ENCODE peak calls at places on chromosomes 6 and 20, in seven cellular contexts. One of them, this sample, is unnamed. For H3K4me1, the result is how much of the 10 kb centered on the place peaks cover.

GRCh38 chr20:674936-675452 is 608 bp downstream of the SCRT2 start:
- DNase-seq in mesendoderm: no peak
- DNase-seq in body of pancreas: no peak
- DNase-seq in heart right ventricle: no peak
- DNase-seq in tibial nerve: no peak
- DNase-seq in PC-3: no peak
- DNase-seq in H9: no peak
- DNase-seq in this sample: no peak

GRCh38 chr20:6767536-6768227 is at the start of gene BMP2:
- DNase-seq in mesendoderm: peak
- DNase-seq in body of pancreas: peak
- DNase-seq in heart right ventricle: peak
- DNase-seq in tibial nerve: peak
- DNase-seq in PC-3: peak
- DNase-seq in H9: peak
- DNase-seq in this sample: peak

GRCh38 chr6:105302617-105303128 is 100.2 kb downstream of the PREP start:
- DNase-seq in mesendoderm: peak
- DNase-seq in body of pancreas: no peak
- DNase-seq in heart right ventricle: no peak
- DNase-seq in tibial nerve: no peak
- DNase-seq in PC-3: peak
- DNase-seq in H9: peak
- DNase-seq in this sample: no peak

GRCh38 chr6:40954446-40955180 is 84.4 kb downstream of the UNC5CL start:
- DNase-seq in mesendoderm: no peak
- DNase-seq in body of pancreas: no peak
- DNase-seq in heart right ventricle: no peak
- DNase-seq in tibial nerve: no peak
- DNase-seq in PC-3: no peak
- DNase-seq in H9: no peak
- DNase-seq in this sample: no peak

GRCh38 chr6:1267057-1267732 is 44.7 kb upstream of the FOXQ1 start:
- DNase-seq in mesendoderm: no peak
- DNase-seq in body of pancreas: no peak
- DNase-seq in heart right ventricle: no peak
- DNase-seq in tibial nerve: no peak
- DNase-seq in PC-3: peak
- DNase-seq in H9: no peak
- DNase-seq in this sample: no peak

GRCh38 chr20:50546729-50547314 is 36.6 kb downstream of the PTPN1 start:
- DNase-seq in mesendoderm: no peak
- DNase-seq in body of pancreas: no peak
- DNase-seq in heart right ventricle: no peak
- DNase-seq in tibial nerve: no peak
- DNase-seq in PC-3: no peak
- DNase-seq in H9: no peak
- DNase-seq in this sample: no peak

GRCh38 chr6:3977875-3978711 is 100.8 kb downstream of the FAM217A start:
- DNase-seq in mesendoderm: peak
- DNase-seq in body of pancreas: peak
- DNase-seq in heart right ventricle: no peak
- DNase-seq in tibial nerve: peak
- DNase-seq in PC-3: peak
- DNase-seq in H9: peak
- DNase-seq in this sample: peak

GRCh38 chr20:31602779-31603441 is 2.2 kb upstream of the ID1 start:
- DNase-seq in mesendoderm: no peak
- DNase-seq in body of pancreas: no peak
- DNase-seq in heart right ventricle: no peak
- DNase-seq in tibial nerve: no peak
- DNase-seq in PC-3: peak
- DNase-seq in H9: no peak
- DNase-seq in this sample: no peak

GRCh38 chr6:147624946-147625515 is 116.5 kb downstream of the SAMD5 start:
- DNase-seq in mesendoderm: no peak
- DNase-seq in body of pancreas: no peak
- DNase-seq in heart right ventricle: no peak
- DNase-seq in tibial nerve: no peak
- DNase-seq in PC-3: no peak
- DNase-seq in H9: no peak
- DNase-seq in this sample: no peak

GRCh38 chr6:135212935-135213334 is 31.8 kb downstream of the MYB start:
- DNase-seq in mesendoderm: no peak
- DNase-seq in body of pancreas: no peak
- DNase-seq in heart right ventricle: no peak
- DNase-seq in tibial nerve: no peak
- DNase-seq in PC-3: peak
- DNase-seq in H9: no peak
- DNase-seq in this sample: no peak

GRCh38 chr6:156980515-156980914 is 203.3 kb downstream of the ARID1B start:
- DNase-seq in mesendoderm: peak
- DNase-seq in body of pancreas: no peak
- DNase-seq in heart right ventricle: no peak
- DNase-seq in tibial nerve: no peak
- DNase-seq in PC-3: peak
- DNase-seq in H9: peak
- DNase-seq in this sample: no peak

GRCh38 chr6:161482517-161482903 is 208.6 kb upstream of the AGPAT4 start:
- DNase-seq in mesendoderm: no peak
- DNase-seq in body of pancreas: no peak
- DNase-seq in heart right ventricle: no peak
- DNase-seq in tibial nerve: peak
- DNase-seq in PC-3: no peak
- DNase-seq in H9: no peak
- DNase-seq in this sample: no peak

GRCh38 chr6:30156262-30156599 is 4.8 kb downstream of the TRIM10 start:
- DNase-seq in mesendoderm: no peak
- DNase-seq in body of pancreas: peak
- DNase-seq in heart right ventricle: no peak
- DNase-seq in tibial nerve: peak
- DNase-seq in PC-3: peak
- DNase-seq in H9: no peak
- DNase-seq in this sample: peak

GRCh38 chr6:113385020-113385431 is 472.1 kb upstream of the MARCKS start:
- DNase-seq in mesendoderm: no peak
- DNase-seq in body of pancreas: no peak
- DNase-seq in heart right ventricle: no peak
- DNase-seq in tibial nerve: no peak
- DNase-seq in PC-3: peak
- DNase-seq in H9: no peak
- DNase-seq in this sample: no peak

GRCh38 chr20:18496740-18497592 is at the start of gene RBBP9:
- DNase-seq in mesendoderm: peak
- DNase-seq in body of pancreas: peak
- DNase-seq in heart right ventricle: peak
- DNase-seq in tibial nerve: peak
- DNase-seq in PC-3: peak
- DNase-seq in H9: peak
- DNase-seq in this sample: peak

GRCh38 chr6:19578489-19578888 is 258.7 kb upstream of the ID4 start:
- DNase-seq in mesendoderm: no peak
- DNase-seq in body of pancreas: no peak
- DNase-seq in heart right ventricle: no peak
- DNase-seq in tibial nerve: no peak
- DNase-seq in PC-3: no peak
- DNase-seq in H9: no peak
- DNase-seq in this sample: no peak

GRCh38 chr20:19463597-19463996 is 251.2 kb downstream of the SLC24A3 start:
- DNase-seq in mesendoderm: peak
- DNase-seq in body of pancreas: no peak
- DNase-seq in heart right ventricle: no peak
- DNase-seq in tibial nerve: no peak
- DNase-seq in PC-3: no peak
- DNase-seq in H9: peak
- DNase-seq in this sample: no peak

GRCh38 chr6:139426795-139427194 is 52.3 kb upstream of the CITED2 start:
- DNase-seq in mesendoderm: no peak
- DNase-seq in body of pancreas: no peak
- DNase-seq in heart right ventricle: no peak
- DNase-seq in tibial nerve: no peak
- DNase-seq in PC-3: no peak
- DNase-seq in H9: no peak
- DNase-seq in this sample: no peak

GRCh38 chr6:149330133-149330532 is 12.6 kb downstream of the TAB2 start:
- DNase-seq in mesendoderm: no peak
- DNase-seq in body of pancreas: no peak
- DNase-seq in heart right ventricle: no peak
- DNase-seq in tibial nerve: no peak
- DNase-seq in PC-3: no peak
- DNase-seq in H9: no peak
- DNase-seq in this sample: no peak

GRCh38 chr6:149332602-149333311 is 15.2 kb downstream of the TAB2 start:
- DNase-seq in mesendoderm: no peak
- DNase-seq in body of pancreas: no peak
- DNase-seq in heart right ventricle: no peak
- DNase-seq in tibial nerve: no peak
- DNase-seq in PC-3: peak
- DNase-seq in H9: no peak
- DNase-seq in this sample: no peak

GRCh38 chr6:149334201-149334600 is 16.7 kb downstream of the TAB2 start:
- DNase-seq in mesendoderm: no peak
- DNase-seq in body of pancreas: no peak
- DNase-seq in heart right ventricle: no peak
- DNase-seq in tibial nerve: no peak
- DNase-seq in PC-3: peak
- DNase-seq in H9: no peak
- DNase-seq in this sample: no peak

GRCh38 chr6:149331043-149331807 is 13.7 kb downstream of the TAB2 start:
- DNase-seq in mesendoderm: no peak
- DNase-seq in body of pancreas: no peak
- DNase-seq in heart right ventricle: no peak
- DNase-seq in tibial nerve: no peak
- DNase-seq in PC-3: no peak
- DNase-seq in H9: no peak
- DNase-seq in this sample: no peak

GRCh38 chr6:149331871-149332270 is 14.4 kb downstream of the TAB2 start:
- DNase-seq in mesendoderm: no peak
- DNase-seq in body of pancreas: no peak
- DNase-seq in heart right ventricle: no peak
- DNase-seq in tibial nerve: no peak
- DNase-seq in PC-3: peak
- DNase-seq in H9: no peak
- DNase-seq in this sample: no peak
- H3K4me1 ChIP-seq in mesendoderm: under half
- H3K4me1 ChIP-seq in body of pancreas: half or more
- H3K4me1 ChIP-seq in heart right ventricle: half or more
- H3K4me1 ChIP-seq in tibial nerve: under half
- H3K4me1 ChIP-seq in PC-3: half or more
- H3K4me1 ChIP-seq in H9: under half
- H3K4me1 ChIP-seq in this sample: half or more

DNA sequence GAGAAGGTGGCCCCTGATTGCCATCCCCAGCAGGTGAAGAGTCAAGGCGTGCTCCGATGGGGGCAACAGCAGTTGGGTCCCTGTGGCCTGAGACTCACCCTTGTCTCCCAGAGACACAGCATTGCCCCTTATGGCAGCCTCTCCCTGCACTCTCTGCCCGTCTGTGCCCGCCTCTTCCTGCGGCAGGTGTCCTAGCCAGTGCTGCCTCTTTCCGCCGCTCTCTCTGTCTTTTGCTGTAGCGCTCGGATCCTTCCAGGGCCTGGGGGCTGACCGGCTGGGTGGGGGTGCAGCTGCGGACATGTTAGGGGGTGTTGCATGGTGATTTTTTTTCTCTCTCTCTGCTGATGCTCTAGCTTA is 11.5 kb downstream of the VEGFA start:
- DNase-seq in mesendoderm: no peak
- DNase-seq in body of pancreas: no peak
- DNase-seq in heart right ventricle: no peak
- DNase-seq in tibial nerve: no peak
- DNase-seq in PC-3: no peak
- DNase-seq in H9: no peak
- DNase-seq in this sample: no peak
- H3K4me1 ChIP-seq in mesendoderm: under half
- H3K4me1 ChIP-seq in body of pancreas: half or more
- H3K4me1 ChIP-seq in heart right ventricle: half or more
- H3K4me1 ChIP-seq in tibial nerve: under half
- H3K4me1 ChIP-seq in PC-3: under half
- H3K4me1 ChIP-seq in H9: under half
- H3K4me1 ChIP-seq in this sample: half or more

DNA sequence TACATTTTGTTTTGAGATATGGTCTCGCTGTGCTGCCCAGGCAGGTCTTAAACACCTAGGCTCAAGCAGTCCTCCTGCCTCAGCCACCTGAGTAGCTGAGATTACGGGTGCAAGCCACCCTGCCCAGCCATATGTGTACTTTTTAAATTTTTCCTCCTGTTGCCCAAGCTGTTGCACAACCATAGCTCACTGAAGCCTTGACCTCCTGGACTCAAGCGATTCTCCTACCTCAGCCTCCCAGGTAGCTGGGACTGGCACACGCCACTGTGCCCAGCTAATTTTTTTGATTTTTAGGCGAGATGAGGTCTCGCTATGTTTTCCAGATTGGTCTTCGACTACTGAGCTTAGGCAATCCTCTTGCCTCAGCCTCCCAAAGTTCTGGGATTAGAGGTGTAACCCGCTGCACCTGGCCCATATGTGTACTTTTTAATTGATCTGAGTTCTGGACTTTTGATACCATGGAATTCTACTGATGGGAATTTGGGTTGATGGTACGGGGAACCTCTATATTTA is 44.9 kb downstream of the ITCH start:
- DNase-seq in mesendoderm: no peak
- DNase-seq in body of pancreas: no peak
- DNase-seq in heart right ventricle: no peak
- DNase-seq in tibial nerve: no peak
- DNase-seq in PC-3: no peak
- DNase-seq in H9: no peak
- DNase-seq in this sample: no peak
- H3K4me1 ChIP-seq in mesendoderm: under half
- H3K4me1 ChIP-seq in body of pancreas: under half
- H3K4me1 ChIP-seq in heart right ventricle: under half
- H3K4me1 ChIP-seq in tibial nerve: under half
- H3K4me1 ChIP-seq in PC-3: under half
- H3K4me1 ChIP-seq in H9: under half
- H3K4me1 ChIP-seq in this sample: under half

DNA sequence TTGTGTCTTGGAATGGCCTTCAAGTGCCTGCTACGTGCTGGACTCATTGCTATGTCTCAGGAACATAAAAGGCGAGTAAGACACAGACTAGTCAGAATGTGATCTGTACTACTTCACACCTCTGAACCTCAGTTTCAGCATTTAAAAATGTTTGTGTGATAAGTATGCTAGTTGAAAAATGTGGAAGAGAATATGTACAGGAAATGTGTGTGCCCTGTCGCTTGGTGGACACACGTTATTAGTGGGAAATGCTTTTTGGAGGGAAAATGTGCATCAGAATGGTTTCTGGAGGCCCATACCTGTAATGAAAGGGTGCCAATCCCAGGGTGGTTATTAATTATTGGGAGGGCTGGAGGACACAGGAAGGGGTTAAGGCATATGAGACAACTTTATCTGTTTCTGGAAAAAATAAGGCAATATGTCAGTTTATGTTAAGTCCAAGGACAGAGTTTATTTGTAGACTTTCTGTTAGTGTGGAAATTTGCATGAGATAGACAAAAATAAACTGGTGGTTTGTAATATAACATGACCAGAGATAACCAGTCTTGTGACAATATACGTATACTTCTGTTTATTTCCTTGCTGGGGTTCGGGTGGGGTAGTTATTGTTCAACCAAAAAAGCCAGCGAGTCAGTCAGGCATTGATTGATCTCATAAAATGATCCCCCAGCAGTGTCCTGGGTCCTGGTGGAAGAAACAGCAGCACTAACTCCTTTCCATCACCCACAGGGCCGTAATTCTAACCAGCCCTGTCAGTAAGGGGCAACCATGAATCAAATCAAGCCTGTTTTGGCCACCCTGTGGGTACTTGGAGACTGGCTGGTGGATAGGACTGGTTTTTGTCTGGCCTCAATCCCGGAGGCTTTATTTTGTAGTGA is 117.9 kb downstream of the JARID2 start:
- DNase-seq in mesendoderm: no peak
- DNase-seq in body of pancreas: no peak
- DNase-seq in heart right ventricle: no peak
- DNase-seq in tibial nerve: no peak
- DNase-seq in PC-3: no peak
- DNase-seq in H9: no peak
- DNase-seq in this sample: no peak
- H3K4me1 ChIP-seq in mesendoderm: under half
- H3K4me1 ChIP-seq in body of pancreas: half or more
- H3K4me1 ChIP-seq in heart right ventricle: half or more
- H3K4me1 ChIP-seq in tibial nerve: under half
- H3K4me1 ChIP-seq in PC-3: under half
- H3K4me1 ChIP-seq in H9: under half
- H3K4me1 ChIP-seq in this sample: half or more